ENCODE peak calls at places on chromosomes 3 and 15, in seven cellular contexts. N is PC-9, H is IMR-90, O is HFF-Myc, C is Panc1, Z is endodermal cell, I is neural progenitor cell. T is an unnamed sample.

GRCh38 chr3:140113983-140114923 is 179.3 kb downstream of the CLSTN2 start:
- DNase-seq in I (no peak), H (no peak), C (no peak), Z (no peak), O (no peak), N (no peak), T (no peak)

GRCh38 chr3:24550588-24550987 is 55.9 kb upstream of the THRB start:
- DNase-seq in N (no peak), C (no peak), O (no peak), Z (no peak), H (no peak), I (no peak), T (no peak)

GRCh38 chr3:13167064-13167743 is 94.0 kb upstream of the IQSEC1 start:
- DNase-seq in H (no peak), C (no peak), N (no peak), Z (no peak), O (no peak), I (no peak), T (no peak)

GRCh38 chr3:177487635-177488186 is 290.4 kb upstream of the TBL1XR1 start:
- DNase-seq in N (no peak), Z (no peak), H (peak; percentile 31), C (no peak), O (no peak), I (no peak), T (no peak)

GRCh38 chr3:43210049-43211027 is 76.0 kb upstream of the SNRK start:
- DNase-seq in I (no peak), C (no peak), H (no peak), Z (no peak), O (no peak), N (no peak), T (no peak)

GRCh38 chr3:69250014-69250413 is 127.6 kb upstream of the LMOD3 start:
- DNase-seq in H (no peak), O (no peak), Z (peak; percentile 88), N (no peak), I (peak; percentile 74), C (no peak), T (peak; percentile 41)

GRCh38 chr3:172317984-172318383 is 130.3 kb downstream of the GHSR start:
- DNase-seq in C (peak; percentile 61), H (peak; percentile 96), N (peak; percentile 58), O (peak; percentile 97), I (no peak), Z (no peak), T (peak; percentile 91)

GRCh38 chr3:12963869-12964712 is 109.1 kb downstream of the IQSEC1 start:
- DNase-seq in N (no peak), Z (no peak), O (no peak), I (no peak), C (no peak), H (peak; percentile 43), T (no peak)

GRCh38 chr3:38465588-38466154 is 12.0 kb downstream of the ACVR2B start:
- DNase-seq in N (no peak), C (no peak), O (no peak), Z (no peak), I (no peak), H (no peak), T (no peak)

GRCh38 chr3:84959470-84960380 is 936 bp downstream of the CADM2 start:
- DNase-seq in N (no peak), I (peak; percentile 72), O (no peak), Z (peak; percentile 86), H (no peak), C (no peak), T (no peak)

GRCh38 chr15:77025941-77026411 is 31.1 kb downstream of the PSTPIP1 start:
- DNase-seq in Z (peak; percentile 50), C (no peak), I (no peak), N (no peak), H (no peak), O (no peak), T (no peak)

GRCh38 chr3:128923607-128924385 is 44.4 kb downstream of the ACAD9 start:
- DNase-seq in O (no peak), Z (no peak), C (no peak), I (no peak), N (no peak), H (no peak), T (no peak)

GRCh38 chr15:51310064-51310463 is 28.3 kb downstream of the CYP19A1 start:
- DNase-seq in H (peak; percentile 20), C (no peak), N (no peak), I (no peak), O (no peak), Z (no peak), T (no peak)

GRCh38 chr3:115165266-115165665 is 18.2 kb upstream of the ZBTB20 start:
- DNase-seq in N (no peak), O (no peak), C (no peak), H (no peak), I (no peak), Z (no peak), T (no peak)

GRCh38 chr3:115164374-115165221 is 17.5 kb upstream of the ZBTB20 start:
- DNase-seq in Z (no peak), C (no peak), O (no peak), H (no peak), N (no peak), I (no peak), T (no peak)

GRCh38 chr3:115165701-115166100 is 18.6 kb upstream of the ZBTB20 start:
- DNase-seq in C (no peak), I (no peak), O (no peak), H (peak; percentile 13), N (no peak), Z (no peak), T (no peak)

GRCh38 chr3:115169808-115170207 is 22.7 kb upstream of the ZBTB20 start:
- DNase-seq in C (no peak), Z (no peak), I (no peak), N (no peak), H (no peak), O (no peak), T (no peak)
- TF ChIP-seq CTCF in C (no peak), Z (peak; percentile 24), I (no peak), N (peak; percentile 57), H (peak; percentile 44), O (no peak), T (no peak)

DNA sequence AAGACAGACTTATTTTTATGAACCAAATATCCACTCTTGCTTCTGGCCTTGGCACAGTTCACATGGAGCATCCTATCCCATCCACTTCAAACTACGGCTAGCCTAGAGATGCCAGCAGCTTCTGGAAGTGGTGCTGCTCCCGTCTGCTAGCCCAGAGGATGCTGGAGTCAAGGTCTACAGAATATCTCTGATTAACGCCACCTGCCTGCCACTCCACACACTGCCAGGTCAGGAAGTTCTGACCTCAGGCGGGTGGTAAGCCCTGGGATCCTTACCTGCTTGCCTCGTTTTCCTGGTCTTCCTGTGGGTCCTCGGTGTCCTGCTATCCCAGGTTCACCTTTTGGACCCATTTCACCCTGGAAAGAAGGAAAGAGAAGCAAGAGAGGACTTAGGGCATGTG is 42.9 kb downstream of the EAF1 start:
- DNase-seq in N (no peak), Z (peak; percentile 81), I (no peak), H (no peak), O (no peak), C (no peak), T (no peak)
- H3K4me3 ChIP-seq in N (no peak overlapping the region), Z (no peak overlapping the region), I (no peak overlapping the region), H (no peak overlapping the region), O (no peak overlapping the region), C (no peak overlapping the region), T (no peak overlapping the region)

GRCh38 chr3:2150576-2150975 is 51.9 kb downstream of the CNTN4 start:
- DNase-seq in O (no peak), I (no peak), C (no peak), H (no peak), Z (no peak), N (no peak), T (no peak)

GRCh38 chr3:2153047-2153446 is 54.4 kb downstream of the CNTN4 start:
- DNase-seq in N (no peak), O (no peak), Z (no peak), I (no peak), C (no peak), H (no peak), T (no peak)

GRCh38 chr3:2158828-2159227 is 60.2 kb downstream of the CNTN4 start:
- DNase-seq in C (no peak), I (no peak), Z (no peak), N (no peak), O (no peak), H (no peak), T (no peak)

GRCh38 chr3:2154596-2154995 is 55.9 kb downstream of the CNTN4 start:
- DNase-seq in C (no peak), N (no peak), Z (no peak), O (no peak), H (no peak), I (no peak), T (no peak)

DNA sequence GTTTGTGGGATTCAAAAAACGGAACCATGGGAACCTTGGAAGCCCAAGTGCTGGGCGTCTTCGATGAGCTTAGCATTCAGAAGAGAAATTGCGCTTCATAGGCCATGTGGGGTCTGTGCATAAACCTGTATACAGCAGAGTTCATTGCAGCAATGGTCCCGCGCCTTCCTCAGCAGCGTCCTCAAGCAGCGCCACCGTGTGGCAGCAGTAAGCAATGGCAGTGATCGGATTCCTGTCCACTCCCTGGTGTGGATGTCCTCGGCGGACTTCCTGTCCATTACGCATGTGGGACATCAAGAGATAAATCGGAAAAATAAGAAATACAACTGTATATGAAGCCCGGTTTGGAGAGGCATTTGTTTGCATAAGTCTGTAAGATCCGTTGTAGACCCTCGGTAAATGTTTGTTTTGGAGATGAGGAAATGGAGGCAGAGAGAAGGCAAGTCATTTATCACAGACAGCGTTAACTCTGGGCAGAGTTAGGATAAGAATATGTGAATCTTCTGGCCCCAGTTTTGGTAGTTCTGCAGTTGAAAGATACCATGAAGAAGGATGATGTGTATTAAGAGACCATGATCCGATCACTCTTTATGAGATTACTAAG is 57.7 kb downstream of the CNTN4 start:
- DNase-seq in O (no peak), H (no peak), C (peak; percentile 2), Z (peak; percentile 87), N (peak; percentile 3), I (peak; percentile 80), T (no peak)
- TF ChIP-seq CTCF in O (peak; percentile 39), H (no peak), C (peak; percentile 66), Z (peak; percentile 98), N (peak; percentile 47), I (peak; percentile 96), T (peak; percentile 44)

GRCh38 chr3:157119369-157119951 is 40.5 kb downstream of the CCNL1 start:
- DNase-seq in O (no peak), Z (no peak), H (no peak), N (no peak), I (no peak), C (no peak), T (no peak)
- H3K4me3 ChIP-seq in O (no peak overlapping the region), Z (peak overlapping the region; percentile 10), H (no peak overlapping the region), N (no peak overlapping the region), I (no peak overlapping the region), C (no peak overlapping the region), T (no peak overlapping the region)

GRCh38 chr15:79003301-79003700 is 58.5 kb upstream of the CTSH start:
- DNase-seq in O (no peak), Z (no peak), C (no peak), H (peak; percentile 70), N (no peak), I (no peak), T (no peak)

GRCh38 chr15:79006071-79006470 is 61.2 kb upstream of the CTSH start:
- DNase-seq in C (no peak), I (no peak), Z (no peak), O (no peak), H (no peak), N (no peak), T (no peak)

GRCh38 chr15:79004336-79004735 is 59.5 kb upstream of the CTSH start:
- DNase-seq in N (peak; percentile 64), H (peak; percentile 87), C (no peak), O (peak; percentile 84), Z (peak; percentile 75), I (no peak), T (no peak)

GRCh38 chr15:79003896-79004295 is 59.0 kb upstream of the CTSH start:
- DNase-seq in I (no peak), O (no peak), C (no peak), H (no peak), Z (no peak), N (no peak), T (no peak)

GRCh38 chr15:79002631-79003030 is 57.8 kb upstream of the CTSH start:
- DNase-seq in N (no peak), O (no peak), C (no peak), Z (no peak), I (no peak), H (no peak), T (no peak)
- TF ChIP-seq CTCF in N (no peak), O (no peak), C (no peak), Z (no peak), I (no peak), H (no peak), T (no peak)